ENCODE peak calls at places on chromosomes 3 and 15, in four cellular contexts. P is AG04449, S is GM10248, Y is adrenal gland. X is an unnamed sample.
A peak's percentile ranks its signal among the peaks of the same experiment; 100 is the strongest.

GRCh38 chr3:173397161-173398110 is at the start of gene NLGN1:
- DNase-seq in P (peak; percentile 16), S (peak; percentile 14), Y (peak; percentile 27), X (peak; percentile 47)

GRCh38 chr15:59611277-59612260 is at the start of gene GCNT3:
- DNase-seq in Y (peak; percentile 14), S (peak; percentile 21), P (no peak), X (no peak)

GRCh38 chr3:143581972-143582722 is 266.1 kb downstream of the SLC9A9 start:
- DNase-seq in P (no peak), Y (no peak), S (no peak), X (no peak)

GRCh38 chr3:197224034-197224444 is 74.4 kb downstream of the DLG1 start:
- DNase-seq in Y (no peak), P (peak; percentile 17), S (peak; percentile 57), X (peak; percentile 13)

GRCh38 chr3:16187213-16187790 is 12.8 kb downstream of the GALNT15 start:
- DNase-seq in S (no peak), P (no peak), Y (no peak), X (no peak)

GRCh38 chr15:68203956-68204355 is 1.2 kb downstream of the CALML4 start:
- DNase-seq in Y (no peak), S (no peak), P (no peak), X (no peak)

GRCh38 chr15:61070111-61070901 is 158.8 kb downstream of the RORA start:
- DNase-seq in S (no peak), Y (no peak), P (no peak), X (no peak)

GRCh38 chr15:85639752-85640381 is 154.9 kb downstream of the KLHL25 start:
- DNase-seq in Y (no peak), S (peak; percentile 32), P (no peak), X (no peak)

GRCh38 chr15:32908135-32908801 is 190.5 kb downstream of the GREM1 start:
- DNase-seq in S (peak; percentile 70), P (no peak), Y (no peak), X (no peak)

GRCh38 chr3:183924956-183925355 is 40.3 kb upstream of the PARL start:
- DNase-seq in Y (no peak), P (peak; percentile 38), S (no peak), X (no peak)

GRCh38 chr15:45884755-45885445 is 250.1 kb downstream of the SQOR start:
- DNase-seq in Y (no peak), S (no peak), P (no peak), X (no peak)

GRCh38 chr15:71337197-71337845 is 222.1 kb downstream of the THSD4 start:
- DNase-seq in P (no peak), Y (no peak), S (no peak), X (peak; percentile 54)

GRCh38 chr3:169041677-169042171 is 621.8 kb downstream of the MECOM start:
- DNase-seq in S (no peak), Y (no peak), P (no peak), X (peak; percentile 41)

GRCh38 chr3:55802816-55803215 is 315.7 kb upstream of the WNT5A start:
- DNase-seq in S (no peak), P (no peak), Y (no peak), X (no peak)

GRCh38 chr15:88897456-88898194 is 2.3 kb upstream of the HAPLN3 start:
- DNase-seq in S (no peak), Y (peak; percentile 87), P (no peak), X (peak; percentile 40)

GRCh38 chr3:157786216-157786615 is 283.0 kb upstream of the VEPH1 start:
- DNase-seq in Y (no peak), P (peak; percentile 72), S (no peak), X (peak; percentile 85)

GRCh38 chr3:15521573-15521965 is at the start of gene COLQ:
- DNase-seq in S (no peak), Y (no peak), P (no peak), X (no peak)

GRCh38 chr3:173501941-173502489 is 104.5 kb downstream of the NLGN1 start:
- DNase-seq in Y (no peak), S (no peak), P (peak; percentile 4), X (peak; percentile 24)

GRCh38 chr15:63832620-63833245 is 1.0 kb downstream of the HERC1 start:
- DNase-seq in S (no peak), P (no peak), Y (no peak), X (no peak)

GRCh38 chr3:184907941-184908649 is 96.1 kb downstream of the VPS8 start:
- DNase-seq in S (no peak), P (no peak), Y (no peak), X (no peak)

GRCh38 chr15:89068325-89068784 is 19.9 kb upstream of the ABHD2 start:
- DNase-seq in P (peak; percentile 69), Y (peak; percentile 22), S (peak; percentile 45), X (peak; percentile 86)

GRCh38 chr3:186382217-186382885 is 20.3 kb upstream of the DGKG start:
- DNase-seq in P (no peak), S (no peak), Y (no peak), X (no peak)

GRCh38 chr3:169400874-169401273 is 262.6 kb downstream of the MECOM start:
- DNase-seq in S (no peak), Y (no peak), P (no peak), X (no peak)

GRCh38 chr15:94083467-94083991 is 147.8 kb upstream of the MCTP2 start:
- DNase-seq in Y (peak; percentile 38), S (no peak), P (peak; percentile 83), X (peak; percentile 38)

GRCh38 chr3:46666471-46666845 is 27.0 kb downstream of the ALS2CL start:
- DNase-seq in Y (peak; percentile 9), S (no peak), P (no peak), X (no peak)

GRCh38 chr15:23035964-23036566 is 3.3 kb downstream of the TUBGCP5 start:
- DNase-seq in Y (no peak), S (peak; percentile 56), P (no peak), X (no peak)

GRCh38 chr15:99153026-99153535 is 48.2 kb downstream of the SYNM start:
- DNase-seq in P (no peak), S (no peak), Y (no peak), X (no peak)

GRCh38 chr15:84981711-84982300 is at the start of gene PDE8A:
- DNase-seq in Y (peak; percentile 50), S (peak; percentile 61), P (no peak), X (no peak)

GRCh38 chr3:99646107-99646435 is 7.7 kb downstream of the COL8A1 start:
- DNase-seq in S (no peak), P (no peak), Y (no peak), X (no peak)

GRCh38 chr15:23644829-23645228 is 2.8 kb downstream of the MAGEL2 start:
- DNase-seq in S (no peak), P (no peak), Y (no peak), X (no peak)

GRCh38 chr3:58998476-58999117 is 51.2 kb downstream of the CFAP20DC start:
- DNase-seq in S (no peak), P (peak; percentile 78), Y (peak; percentile 70), X (peak; percentile 78)

DNA sequence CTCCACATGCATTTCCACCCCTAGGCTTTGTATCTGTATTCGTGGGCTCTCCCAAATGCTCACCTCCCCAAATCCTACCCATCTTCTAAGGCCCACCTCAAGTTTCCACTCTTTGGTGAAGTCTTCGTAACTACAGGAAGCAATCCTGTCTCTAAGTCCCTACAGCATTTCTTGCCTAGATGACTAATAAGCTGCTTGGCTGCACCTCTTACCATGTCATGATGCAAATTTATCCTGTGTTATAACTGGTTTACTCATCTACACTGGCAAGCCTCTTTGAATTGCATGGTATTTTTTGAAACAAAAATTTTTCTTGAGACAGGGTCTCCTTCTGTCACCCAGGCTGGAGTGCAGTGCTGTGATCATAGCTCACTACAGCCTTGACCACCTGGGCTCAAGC is 73.3 kb downstream of the SETMAR start:
- DNase-seq in Y (no peak), S (no peak), P (no peak), X (no peak)
- TF ChIP-seq CTCF in Y (no peak), S (no peak), P (no peak), X (no peak)

GRCh38 chr15:29690765-29691475 is 131.3 kb downstream of the TJP1 start:
- DNase-seq in S (no peak), Y (no peak), P (no peak), X (no peak)

GRCh38 chr15:29695486-29696167 is 126.6 kb downstream of the TJP1 start:
- DNase-seq in P (no peak), Y (no peak), S (no peak), X (no peak)

GRCh38 chr15:29689724-29689986 is 132.6 kb downstream of the TJP1 start:
- DNase-seq in Y (no peak), P (no peak), S (no peak), X (no peak)

GRCh38 chr15:29693225-29693624 is 129.0 kb downstream of the TJP1 start:
- DNase-seq in P (no peak), S (no peak), Y (no peak), X (no peak)

GRCh38 chr15:29692527-29692926 is 129.7 kb downstream of the TJP1 start:
- DNase-seq in Y (no peak), S (no peak), P (no peak), X (no peak)
- TF ChIP-seq CTCF in Y (no peak), S (no peak), P (no peak), X (peak; percentile 20)

GRCh38 chr3:131193671-131194291 is 167.1 kb downstream of the NEK11 start:
- DNase-seq in Y (no peak), P (no peak), S (no peak), X (no peak)
- TF ChIP-seq CTCF in Y (peak; percentile 25), P (no peak), S (no peak), X (no peak)

DNA sequence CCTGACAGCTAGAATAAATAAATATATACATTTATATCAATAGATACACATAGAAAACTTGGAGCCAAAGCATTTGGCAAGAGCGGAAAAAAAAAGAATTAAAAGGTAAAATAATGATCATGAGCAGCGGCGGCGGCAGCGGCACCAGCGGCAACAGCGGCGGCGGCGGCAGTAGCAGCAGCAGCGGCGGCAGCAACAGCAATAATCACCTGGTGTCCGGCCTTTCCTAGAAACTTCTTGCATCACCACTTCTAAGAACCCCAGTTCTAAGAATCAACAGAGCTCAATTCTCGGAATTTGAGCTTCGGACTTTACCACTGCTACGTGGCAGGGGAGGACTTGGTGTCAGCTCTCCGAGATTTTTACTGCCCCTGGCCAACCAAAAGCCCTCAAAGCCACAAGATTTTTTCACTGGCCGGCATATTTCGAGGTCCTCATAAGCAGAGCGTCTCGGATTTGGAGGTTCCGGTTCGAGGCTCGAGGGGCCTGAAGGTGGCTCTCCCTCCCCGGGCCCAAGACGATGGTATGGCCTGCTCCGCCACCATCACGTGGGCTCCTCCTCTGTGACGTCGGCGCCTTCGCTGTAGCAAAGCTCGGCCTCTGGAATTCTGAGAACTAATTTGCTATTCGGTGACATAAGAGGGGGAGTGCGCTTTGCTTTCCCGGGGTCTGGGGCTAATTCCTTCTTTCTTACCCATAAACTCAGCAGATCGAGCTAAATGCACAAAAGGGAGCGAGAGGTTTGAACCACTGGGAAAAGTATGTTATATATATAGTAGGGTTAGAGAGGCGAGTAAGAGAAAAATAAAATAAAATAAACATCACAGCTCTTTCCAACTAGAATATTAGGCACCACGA is at the start of gene BCL6:
- DNase-seq in Y (peak; percentile 94), S (peak; percentile 64), P (peak; percentile 96), X (peak; percentile 98)
- TF ChIP-seq CTCF in Y (no peak), S (no peak), P (no peak), X (no peak)

X was measured in AG09309.